ENCODE peak calls at places on chromosome 11, in seven cellular contexts. One of them, this sample, is unnamed.

GRCh38 chr11:46238967-46239800 is 38.3 kb upstream of the CREB3L1 start:
- DNase-seq in IMR-90: peak
- DNase-seq in neural progenitor cell: peak
- DNase-seq in endothelial cell of umbilical vein: peak
- DNase-seq in astrocyte: peak
- DNase-seq in fibroblast of lung: peak
- DNase-seq in H9: peak
- DNase-seq in this sample: peak

GRCh38 chr11:97739892-97740782 is 1280.6 kb upstream of the CNTN5 start:
- DNase-seq in neural progenitor cell: no peak
- DNase-seq in fibroblast of lung: peak
- DNase-seq in H9: no peak
- DNase-seq in astrocyte: peak
- DNase-seq in endothelial cell of umbilical vein: peak
- DNase-seq in IMR-90: peak
- DNase-seq in this sample: peak

GRCh38 chr11:122872046-122872445 is 10.5 kb upstream of the JHY start:
- DNase-seq in fibroblast of lung: no peak
- DNase-seq in neural progenitor cell: no peak
- DNase-seq in IMR-90: no peak
- DNase-seq in endothelial cell of umbilical vein: no peak
- DNase-seq in astrocyte: no peak
- DNase-seq in H9: no peak
- DNase-seq in this sample: peak

GRCh38 chr11:128616158-128616557 is 28.8 kb upstream of the ETS1 start:
- DNase-seq in astrocyte: no peak
- DNase-seq in neural progenitor cell: no peak
- DNase-seq in endothelial cell of umbilical vein: peak
- DNase-seq in H9: no peak
- DNase-seq in IMR-90: no peak
- DNase-seq in fibroblast of lung: no peak
- DNase-seq in this sample: no peak

GRCh38 chr11:57283231-57283990 is 41.3 kb downstream of the TNKS1BP1 start:
- DNase-seq in neural progenitor cell: no peak
- DNase-seq in IMR-90: no peak
- DNase-seq in endothelial cell of umbilical vein: no peak
- DNase-seq in fibroblast of lung: no peak
- DNase-seq in H9: peak
- DNase-seq in astrocyte: no peak
- DNase-seq in this sample: no peak

GRCh38 chr11:17595526-17596309 is 48.7 kb downstream of the OTOG start:
- DNase-seq in endothelial cell of umbilical vein: no peak
- DNase-seq in neural progenitor cell: no peak
- DNase-seq in IMR-90: no peak
- DNase-seq in H9: peak
- DNase-seq in fibroblast of lung: no peak
- DNase-seq in astrocyte: no peak
- DNase-seq in this sample: no peak

GRCh38 chr11:104610597-104610996 is 287.7 kb downstream of the CASP12 start:
- DNase-seq in astrocyte: no peak
- DNase-seq in fibroblast of lung: no peak
- DNase-seq in IMR-90: no peak
- DNase-seq in neural progenitor cell: no peak
- DNase-seq in endothelial cell of umbilical vein: no peak
- DNase-seq in H9: no peak
- DNase-seq in this sample: no peak

GRCh38 chr11:64060861-64061444 is 25.2 kb downstream of the FLRT1 start:
- DNase-seq in IMR-90: no peak
- DNase-seq in fibroblast of lung: peak
- DNase-seq in H9: peak
- DNase-seq in astrocyte: no peak
- DNase-seq in endothelial cell of umbilical vein: peak
- DNase-seq in neural progenitor cell: peak
- DNase-seq in this sample: no peak

GRCh38 chr11:16293204-16293681 is 63.1 kb downstream of the SOX6 start:
- DNase-seq in neural progenitor cell: no peak
- DNase-seq in fibroblast of lung: peak
- DNase-seq in IMR-90: peak
- DNase-seq in H9: no peak
- DNase-seq in astrocyte: peak
- DNase-seq in endothelial cell of umbilical vein: no peak
- DNase-seq in this sample: no peak

GRCh38 chr11:127643659-127644058 is 643.1 kb upstream of the KIRREL3 start:
- DNase-seq in astrocyte: no peak
- DNase-seq in neural progenitor cell: no peak
- DNase-seq in IMR-90: no peak
- DNase-seq in H9: no peak
- DNase-seq in endothelial cell of umbilical vein: no peak
- DNase-seq in fibroblast of lung: no peak
- DNase-seq in this sample: no peak

GRCh38 chr11:117575856-117576255 is 221.2 kb downstream of the DSCAML1 start:
- DNase-seq in H9: no peak
- DNase-seq in astrocyte: no peak
- DNase-seq in endothelial cell of umbilical vein: no peak
- DNase-seq in IMR-90: no peak
- DNase-seq in fibroblast of lung: no peak
- DNase-seq in neural progenitor cell: no peak
- DNase-seq in this sample: no peak

GRCh38 chr11:2797741-2798361 is 87.7 kb downstream of the CDKN1C start:
- DNase-seq in fibroblast of lung: no peak
- DNase-seq in IMR-90: no peak
- DNase-seq in neural progenitor cell: no peak
- DNase-seq in astrocyte: no peak
- DNase-seq in endothelial cell of umbilical vein: no peak
- DNase-seq in H9: peak
- DNase-seq in this sample: no peak

GRCh38 chr11:26974068-26974790 is 19.7 kb upstream of the FIBIN start:
- DNase-seq in endothelial cell of umbilical vein: no peak
- DNase-seq in H9: no peak
- DNase-seq in IMR-90: peak
- DNase-seq in fibroblast of lung: peak
- DNase-seq in neural progenitor cell: peak
- DNase-seq in astrocyte: peak
- DNase-seq in this sample: no peak

DNA sequence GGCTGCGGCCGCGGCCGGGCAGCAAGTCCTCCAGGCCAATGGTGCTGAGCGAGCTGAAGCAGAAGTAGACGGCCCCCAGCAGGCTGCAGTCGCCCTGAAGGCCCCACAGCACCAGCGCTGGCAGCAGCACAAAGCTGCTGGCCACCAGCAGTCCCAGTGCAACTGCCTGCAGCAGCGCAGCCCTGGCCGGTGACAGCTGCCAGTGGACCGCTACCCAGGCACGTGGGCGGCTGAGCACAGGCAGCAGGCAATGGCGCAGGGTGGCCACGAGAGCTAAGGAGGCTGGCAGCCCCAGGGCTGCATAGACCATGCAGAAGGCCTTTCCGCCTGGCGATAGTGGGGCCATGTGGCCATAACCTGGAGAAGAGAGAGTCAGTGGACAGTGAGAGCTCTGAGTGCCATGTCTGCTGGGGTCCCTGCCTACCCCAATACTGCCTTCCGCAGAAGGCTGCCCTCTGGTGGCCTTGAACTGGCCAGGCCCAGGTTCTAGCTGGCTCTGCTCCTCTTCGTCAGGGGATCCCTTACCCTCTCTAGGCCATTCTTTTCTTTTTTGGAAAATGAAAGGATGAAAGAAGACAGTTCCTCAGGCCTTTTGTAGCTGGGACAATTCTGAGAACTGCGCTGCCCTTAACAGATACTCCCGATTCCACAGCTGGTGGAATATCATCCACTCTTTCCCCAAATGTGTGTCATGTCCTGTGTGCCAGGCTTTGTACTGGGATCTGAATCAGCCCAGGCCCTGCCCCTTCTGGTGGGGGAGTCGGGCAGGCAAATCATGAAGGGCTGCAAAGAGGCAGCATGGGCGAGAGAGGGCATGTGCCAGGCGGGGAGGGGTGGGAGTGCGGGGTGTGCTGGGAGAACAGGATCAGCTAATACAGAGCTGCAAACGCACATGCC is 1.8 kb downstream of the KCNK7 start:
- DNase-seq in fibroblast of lung: peak
- DNase-seq in astrocyte: no peak
- DNase-seq in endothelial cell of umbilical vein: peak
- DNase-seq in H9: peak
- DNase-seq in IMR-90: no peak
- DNase-seq in neural progenitor cell: peak
- DNase-seq in this sample: peak
- H3K9ac ChIP-seq in fibroblast of lung: no peak
- H3K9ac ChIP-seq in astrocyte: no peak
- H3K9ac ChIP-seq in endothelial cell of umbilical vein: no peak
- H3K9ac ChIP-seq in H9: no peak
- H3K9ac ChIP-seq in IMR-90: no peak
- H3K9ac ChIP-seq in neural progenitor cell: no peak
- H3K9ac ChIP-seq in this sample: no peak

DNA sequence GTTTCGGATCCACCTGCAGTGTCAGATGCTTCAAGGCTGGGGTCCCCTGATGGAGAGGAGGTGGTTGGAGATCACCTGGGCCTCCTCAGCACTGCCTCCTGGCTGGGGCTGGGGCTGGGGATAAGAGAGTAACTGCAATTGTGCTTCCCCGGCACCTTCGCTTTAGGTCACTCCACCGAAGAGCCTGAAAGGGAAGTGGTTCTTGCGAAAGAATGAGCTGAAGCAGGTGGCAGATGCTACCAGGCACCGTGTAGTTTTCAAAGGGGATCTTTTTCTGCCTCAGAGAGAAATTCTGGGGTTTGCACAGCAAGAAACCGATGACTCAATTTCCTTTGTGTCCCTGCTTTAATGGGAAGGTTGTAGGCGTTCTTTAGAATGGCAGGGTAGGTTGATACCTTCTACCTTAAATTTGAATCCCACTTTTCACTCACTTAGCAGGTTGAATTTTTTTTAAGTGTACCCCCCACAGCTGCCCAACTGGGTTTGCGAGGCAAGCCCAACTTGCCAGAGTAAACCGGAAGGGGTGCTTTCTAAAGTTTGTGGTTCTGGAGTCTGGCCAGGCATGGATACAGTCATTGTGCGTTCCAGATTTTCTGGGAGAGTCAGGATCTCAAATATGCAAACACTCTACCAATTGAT is 5.3 kb downstream of the CD44 start:
- DNase-seq in IMR-90: peak
- DNase-seq in endothelial cell of umbilical vein: no peak
- DNase-seq in fibroblast of lung: peak
- DNase-seq in astrocyte: peak
- DNase-seq in neural progenitor cell: no peak
- DNase-seq in H9: no peak
- DNase-seq in this sample: peak
- H3K27ac ChIP-seq in IMR-90: peak
- H3K27ac ChIP-seq in endothelial cell of umbilical vein: no peak
- H3K27ac ChIP-seq in fibroblast of lung: peak
- H3K27ac ChIP-seq in astrocyte: peak
- H3K27ac ChIP-seq in neural progenitor cell: no peak
- H3K27ac ChIP-seq in H9: no peak
- H3K27ac ChIP-seq in this sample: peak

GRCh38 chr11:32136654-32137053 is 45.8 kb downstream of the RCN1 start:
- DNase-seq in endothelial cell of umbilical vein: no peak
- DNase-seq in fibroblast of lung: no peak
- DNase-seq in neural progenitor cell: no peak
- DNase-seq in H9: no peak
- DNase-seq in astrocyte: no peak
- DNase-seq in IMR-90: no peak
- DNase-seq in this sample: no peak

GRCh38 chr11:32140121-32140520 is 49.2 kb downstream of the RCN1 start:
- DNase-seq in IMR-90: no peak
- DNase-seq in astrocyte: no peak
- DNase-seq in H9: no peak
- DNase-seq in fibroblast of lung: no peak
- DNase-seq in endothelial cell of umbilical vein: no peak
- DNase-seq in neural progenitor cell: no peak
- DNase-seq in this sample: no peak

GRCh38 chr11:32137263-32137662 is 46.4 kb downstream of the RCN1 start:
- DNase-seq in IMR-90: peak
- DNase-seq in fibroblast of lung: peak
- DNase-seq in astrocyte: peak
- DNase-seq in H9: no peak
- DNase-seq in neural progenitor cell: no peak
- DNase-seq in endothelial cell of umbilical vein: peak
- DNase-seq in this sample: peak

GRCh38 chr11:32138902-32139301 is 48.0 kb downstream of the RCN1 start:
- DNase-seq in neural progenitor cell: no peak
- DNase-seq in astrocyte: no peak
- DNase-seq in IMR-90: no peak
- DNase-seq in fibroblast of lung: no peak
- DNase-seq in H9: no peak
- DNase-seq in endothelial cell of umbilical vein: no peak
- DNase-seq in this sample: no peak

DNA sequence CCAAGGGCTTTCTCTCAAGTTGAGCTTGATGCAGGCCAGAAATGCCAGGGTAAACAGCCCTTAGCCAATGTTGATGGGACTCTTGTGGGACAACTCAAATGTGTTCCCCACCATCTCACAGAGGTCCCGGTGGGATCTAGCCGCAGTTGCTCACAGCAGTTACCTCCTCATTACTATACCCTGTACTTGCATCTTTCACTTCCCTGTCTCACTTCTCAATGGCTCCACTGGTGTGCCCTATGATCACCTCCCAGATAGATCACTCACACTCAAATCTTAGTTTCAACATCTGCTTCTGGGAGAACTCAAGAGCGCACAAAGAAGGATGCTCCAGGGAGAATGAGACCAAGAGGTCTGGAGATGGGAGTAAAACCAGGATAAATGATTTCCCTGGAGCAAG is 47.0 kb downstream of the RCN1 start:
- DNase-seq in H9: no peak
- DNase-seq in neural progenitor cell: no peak
- DNase-seq in IMR-90: no peak
- DNase-seq in astrocyte: no peak
- DNase-seq in endothelial cell of umbilical vein: no peak
- DNase-seq in fibroblast of lung: no peak
- DNase-seq in this sample: no peak
- H3K9ac ChIP-seq in H9: no peak
- H3K9ac ChIP-seq in neural progenitor cell: no peak
- H3K9ac ChIP-seq in IMR-90: no peak
- H3K9ac ChIP-seq in astrocyte: peak
- H3K9ac ChIP-seq in endothelial cell of umbilical vein: peak
- H3K9ac ChIP-seq in fibroblast of lung: no peak
- H3K9ac ChIP-seq in this sample: no peak

GRCh38 chr11:9688716-9689511 is 25.0 kb downstream of the SWAP70 start:
- DNase-seq in neural progenitor cell: peak
- DNase-seq in astrocyte: peak
- DNase-seq in IMR-90: peak
- DNase-seq in fibroblast of lung: peak
- DNase-seq in endothelial cell of umbilical vein: peak
- DNase-seq in H9: no peak
- DNase-seq in this sample: peak

GRCh38 chr11:9687736-9688494 is 24.0 kb downstream of the SWAP70 start:
- DNase-seq in astrocyte: peak
- DNase-seq in IMR-90: peak
- DNase-seq in neural progenitor cell: no peak
- DNase-seq in endothelial cell of umbilical vein: peak
- DNase-seq in H9: no peak
- DNase-seq in fibroblast of lung: peak
- DNase-seq in this sample: no peak

GRCh38 chr11:9692696-9693095 is 28.8 kb downstream of the SWAP70 start:
- DNase-seq in neural progenitor cell: no peak
- DNase-seq in astrocyte: no peak
- DNase-seq in fibroblast of lung: no peak
- DNase-seq in IMR-90: no peak
- DNase-seq in H9: no peak
- DNase-seq in endothelial cell of umbilical vein: no peak
- DNase-seq in this sample: no peak

GRCh38 chr11:9691865-9692264 is 28.0 kb downstream of the SWAP70 start:
- DNase-seq in IMR-90: peak
- DNase-seq in endothelial cell of umbilical vein: peak
- DNase-seq in astrocyte: peak
- DNase-seq in fibroblast of lung: peak
- DNase-seq in H9: no peak
- DNase-seq in neural progenitor cell: no peak
- DNase-seq in this sample: peak

GRCh38 chr11:9689721-9690120 is 25.8 kb downstream of the SWAP70 start:
- DNase-seq in H9: no peak
- DNase-seq in neural progenitor cell: peak
- DNase-seq in fibroblast of lung: peak
- DNase-seq in IMR-90: no peak
- DNase-seq in astrocyte: peak
- DNase-seq in endothelial cell of umbilical vein: no peak
- DNase-seq in this sample: no peak
- H3K27ac ChIP-seq in H9: no peak
- H3K27ac ChIP-seq in neural progenitor cell: peak
- H3K27ac ChIP-seq in fibroblast of lung: no peak
- H3K27ac ChIP-seq in IMR-90: no peak
- H3K27ac ChIP-seq in astrocyte: peak
- H3K27ac ChIP-seq in endothelial cell of umbilical vein: peak
- H3K27ac ChIP-seq in this sample: no peak